ENCODE peak calls at places on chromosomes 2 and 18, in five cellular contexts. F is T-helper 2 cell; R is CD8-positive, alpha-beta memory T cell; J is neural crest cell; B is naive B cell. P is an unnamed sample.

GRCh38 chr2:231201475-231201814 is 3.0 kb downstream of the ARMC9 start:
- DNase-seq in F (no peak), R (no peak), J (no peak), B (no peak), P (no peak)

GRCh38 chr18:1003499-1003898 is 98.8 kb downstream of the ADCYAP1 start:
- DNase-seq in F (no peak), R (no peak), J (no peak), B (no peak), P (no peak)

GRCh38 chr2:234491897-234492296 is 5.0 kb downstream of the ARL4C start:
- DNase-seq in F (no peak), R (peak; percentile 28), J (no peak), B (no peak), P (no peak)

GRCh38 chr2:68287580-68288441 is 31.9 kb downstream of the CNRIP1 start:
- DNase-seq in F (no peak), R (no peak), J (no peak), B (no peak), P (peak; percentile 40)

GRCh38 chr2:118945921-118946320 is 3.9 kb downstream of the MARCO start:
- DNase-seq in F (no peak), R (no peak), J (no peak), B (no peak), P (no peak)

GRCh38 chr2:59249441-59250330 is 1008.6 kb upstream of the FANCL start:
- DNase-seq in F (no peak), R (no peak), J (peak; percentile 45), B (no peak), P (no peak)

GRCh38 chr18:10794771-10795170 is 268.9 kb downstream of the NAPG start:
- DNase-seq in F (no peak), R (no peak), J (no peak), B (no peak), P (no peak)

GRCh38 chr2:234462218-234462992 is 34.5 kb downstream of the ARL4C start:
- DNase-seq in F (no peak), R (no peak), J (no peak), B (no peak), P (no peak)

GRCh38 chr2:83079007-83079406 is 1380.1 kb downstream of the SUCLG1 start:
- DNase-seq in F (no peak), R (no peak), J (no peak), B (no peak), P (no peak)

GRCh38 chr2:3354986-3355385 is 22.6 kb downstream of the EIPR1 start:
- DNase-seq in F (no peak), R (no peak), J (no peak), B (no peak), P (no peak)

GRCh38 chr2:71756280-71756906 is 303.0 kb downstream of the DYSF start:
- DNase-seq in F (no peak), R (no peak), J (no peak), B (no peak), P (no peak)

GRCh38 chr2:217162533-217162932 is 302.7 kb upstream of the TNP1 start:
- DNase-seq in F (no peak), R (peak; percentile 17), J (peak; percentile 54), B (no peak), P (no peak)

GRCh38 chr2:10124538-10125045 is 2.1 kb downstream of the RRM2 start:
- DNase-seq in F (no peak), R (peak; percentile 71), J (peak; percentile 52), B (peak; percentile 62), P (no peak)

GRCh38 chr2:41941831-41942230 is 106.0 kb upstream of the PKDCC start:
- DNase-seq in F (no peak), R (no peak), J (no peak), B (no peak), P (no peak)

GRCh38 chr2:86396304-86396785 is 44.8 kb upstream of the KDM3A start:
- DNase-seq in F (no peak), R (no peak), J (no peak), B (no peak), P (peak; percentile 16)

GRCh38 chr2:120942658-120943057 is 207.0 kb downstream of the GLI2 start:
- DNase-seq in F (no peak), R (no peak), J (no peak), B (no peak), P (no peak)

GRCh38 chr2:72936669-72937355 is 19.5 kb downstream of the EMX1 start:
- DNase-seq in F (no peak), R (no peak), J (no peak), B (no peak), P (peak; percentile 32)

GRCh38 chr2:110979834-110980612 is 140.7 kb upstream of the BCL2L11 start:
- DNase-seq in F (no peak), R (no peak), J (no peak), B (no peak), P (no peak)

GRCh38 chr2:10471956-10472355 is 23.8 kb upstream of the ODC1 start:
- DNase-seq in F (no peak), R (no peak), J (no peak), B (no peak), P (no peak)

GRCh38 chr2:145687445-145688104 is 1167.7 kb upstream of the ZEB2 start:
- DNase-seq in F (no peak), R (no peak), J (no peak), B (no peak), P (no peak)

GRCh38 chr2:60926751-60927568 is 45.6 kb downstream of the REL start:
- DNase-seq in F (no peak), R (no peak), J (no peak), B (peak; percentile 21), P (no peak)

GRCh38 chr2:28377984-28378678 is 14.5 kb upstream of the FOSL2 start:
- DNase-seq in F (no peak), R (no peak), J (no peak), B (no peak), P (no peak)

GRCh38 chr2:84495539-84496146 is 20.7 kb upstream of the DNAH6 start:
- DNase-seq in F (peak; percentile 7), R (peak; percentile 72), J (peak; percentile 10), B (peak; percentile 56), P (peak; percentile 30)

GRCh38 chr2:22458439-22458838 is 926.5 kb upstream of the KLHL29 start:
- DNase-seq in F (no peak), R (no peak), J (no peak), B (no peak), P (no peak)

GRCh38 chr2:26575836-26576564 is 65.2 kb downstream of the CIB4 start:
- DNase-seq in F (no peak), R (no peak), J (no peak), B (no peak), P (no peak)

GRCh38 chr2:207725815-207726578 is 14.6 kb downstream of the CCNYL1 start:
- DNase-seq in F (no peak), R (no peak), J (no peak), B (no peak), P (no peak)

GRCh38 chr18:10195529-10195928 is 258.9 kb upstream of the APCDD1 start:
- DNase-seq in F (no peak), R (no peak), J (no peak), B (no peak), P (no peak)

GRCh38 chr2:166419616-166419934 is 43.8 kb upstream of the SCN9A start:
- DNase-seq in F (no peak), R (no peak), J (no peak), B (no peak), P (no peak)

GRCh38 chr2:39728941-39729351 is 50.1 kb downstream of the THUMPD2 start:
- DNase-seq in F (no peak), R (no peak), J (peak; percentile 28), B (peak; percentile 19), P (no peak)

GRCh38 chr2:181393472-181393871 is 63.7 kb upstream of the ITGA4 start:
- DNase-seq in F (no peak), R (peak; percentile 5), J (no peak), B (peak; percentile 41), P (no peak)

GRCh38 chr18:79878741-79879358 is 72.6 kb downstream of the SLC66A2 start:
- DNase-seq in F (no peak), R (no peak), J (no peak), B (no peak), P (no peak)

GRCh38 chr18:5106730-5107129 is 90.3 kb downstream of the AKAIN1 start:
- DNase-seq in F (no peak), R (peak; percentile 16), J (no peak), B (no peak), P (no peak)

GRCh38 chr18:28075501-28075900 is 101.4 kb downstream of the CDH2 start:
- DNase-seq in F (no peak), R (no peak), J (no peak), B (no peak), P (no peak)

GRCh38 chr18:79422022-79422782 is 26.5 kb downstream of the NFATC1 start:
- DNase-seq in F (no peak), R (no peak), J (no peak), B (no peak), P (no peak)

GRCh38 chr2:215531284-215531683 is 95.4 kb upstream of the FN1 start:
- DNase-seq in F (no peak), R (no peak), J (no peak), B (no peak), P (no peak)

GRCh38 chr2:215973954-215974699 is 39.2 kb downstream of the MREG start:
- DNase-seq in F (no peak), R (no peak), J (no peak), B (no peak), P (no peak)

P was measured in uterus.